ENCODE peak calls at places on chromosomes 6 and 20, in four cellular contexts. H is coronary artery, K is BJ, W is AG04450. M is an unnamed sample.

GRCh38 chr20:8854566-8854965 is 214.3 kb upstream of the PLCB4 start:
- DNase-seq in W (peak), K (no peak), H (no peak), M (no peak)

GRCh38 chr6:33812669-33813068 is 8.9 kb upstream of the MLN start:
- DNase-seq in H (no peak), K (no peak), W (no peak), M (peak)

GRCh38 chr6:43076928-43077809 is 1.1 kb downstream of the PTK7 start:
- DNase-seq in H (no peak), W (no peak), K (no peak), M (no peak)

GRCh38 chr6:144689503-144690040 is 404.4 kb downstream of the UTRN start:
- DNase-seq in W (no peak), H (no peak), K (no peak), M (no peak)

GRCh38 chr6:135181333-135182119 is 418 bp downstream of the MYB start:
- DNase-seq in K (no peak), H (no peak), W (no peak), M (no peak)

GRCh38 chr6:140636237-140636636 is 1261.8 kb upstream of the CITED2 start:
- DNase-seq in H (no peak), K (no peak), W (no peak), M (no peak)

GRCh38 chr20:17633221-17633849 is 48.7 kb downstream of the RRBP1 start:
- DNase-seq in K (no peak), H (no peak), W (no peak), M (no peak)

GRCh38 chr6:37381579-37381978 is 27.8 kb downstream of the RNF8 start:
- DNase-seq in W (peak), H (no peak), K (peak), M (peak)

GRCh38 chr6:104281370-104281769 is 578.3 kb downstream of the HACE1 start:
- DNase-seq in K (no peak), W (no peak), H (no peak), M (no peak)

GRCh38 chr6:92779758-92780157 is 639.6 kb downstream of the EPHA7 start:
- DNase-seq in W (peak), H (no peak), K (no peak), M (peak)

GRCh38 chr20:33944914-33945313 is 48.8 kb upstream of the RALY start:
- DNase-seq in H (no peak), W (no peak), K (no peak), M (no peak)

GRCh38 chr6:54897462-54898189 is 51.1 kb downstream of the FAM83B start:
- DNase-seq in K (no peak), W (no peak), H (no peak), M (no peak)

GRCh38 chr6:45081634-45082033 is 246.5 kb upstream of the RUNX2 start:
- DNase-seq in K (no peak), H (no peak), W (no peak), M (no peak)

GRCh38 chr6:166156942-166157341 is 10.7 kb downstream of the TBXT start:
- DNase-seq in H (no peak), W (no peak), K (no peak), M (no peak)

GRCh38 chr20:5131502-5131901 is 4.7 kb downstream of the CDS2 start:
- DNase-seq in W (no peak), K (no peak), H (no peak), M (no peak)

GRCh38 chr6:52426667-52427066 is 6.5 kb downstream of the EFHC1 start:
- DNase-seq in W (no peak), H (no peak), K (no peak), M (no peak)

GRCh38 chr6:43814865-43815264 is 44.9 kb downstream of the VEGFA start:
- DNase-seq in W (no peak), K (no peak), H (no peak), M (no peak)

GRCh38 chr6:14549319-14549770 is 431.8 kb downstream of the CD83 start:
- DNase-seq in W (no peak), H (no peak), K (no peak), M (no peak)

GRCh38 chr20:40173877-40174276 is 515.2 kb downstream of the MAFB start:
- DNase-seq in W (no peak), K (no peak), H (no peak), M (no peak)

GRCh38 chr6:62371395-62371794 is 85.4 kb upstream of the KHDRBS2 start:
- DNase-seq in K (no peak), W (no peak), H (no peak), M (no peak)

GRCh38 chr6:141587482-141588266 is 545.1 kb upstream of the GJE1 start:
- DNase-seq in K (peak), H (no peak), W (peak), M (no peak)

GRCh38 chr20:57330998-57331397 is 1.4 kb downstream of the SPO11 start:
- DNase-seq in H (no peak), K (no peak), W (no peak), M (no peak)

GRCh38 chr20:61814726-61815125 is 251.0 kb downstream of the TAF4 start:
- DNase-seq in K (no peak), W (no peak), H (no peak), M (no peak)
- TF ChIP-seq CTCF in K (no peak), W (no peak), H (no peak), M (no peak)

DNA sequence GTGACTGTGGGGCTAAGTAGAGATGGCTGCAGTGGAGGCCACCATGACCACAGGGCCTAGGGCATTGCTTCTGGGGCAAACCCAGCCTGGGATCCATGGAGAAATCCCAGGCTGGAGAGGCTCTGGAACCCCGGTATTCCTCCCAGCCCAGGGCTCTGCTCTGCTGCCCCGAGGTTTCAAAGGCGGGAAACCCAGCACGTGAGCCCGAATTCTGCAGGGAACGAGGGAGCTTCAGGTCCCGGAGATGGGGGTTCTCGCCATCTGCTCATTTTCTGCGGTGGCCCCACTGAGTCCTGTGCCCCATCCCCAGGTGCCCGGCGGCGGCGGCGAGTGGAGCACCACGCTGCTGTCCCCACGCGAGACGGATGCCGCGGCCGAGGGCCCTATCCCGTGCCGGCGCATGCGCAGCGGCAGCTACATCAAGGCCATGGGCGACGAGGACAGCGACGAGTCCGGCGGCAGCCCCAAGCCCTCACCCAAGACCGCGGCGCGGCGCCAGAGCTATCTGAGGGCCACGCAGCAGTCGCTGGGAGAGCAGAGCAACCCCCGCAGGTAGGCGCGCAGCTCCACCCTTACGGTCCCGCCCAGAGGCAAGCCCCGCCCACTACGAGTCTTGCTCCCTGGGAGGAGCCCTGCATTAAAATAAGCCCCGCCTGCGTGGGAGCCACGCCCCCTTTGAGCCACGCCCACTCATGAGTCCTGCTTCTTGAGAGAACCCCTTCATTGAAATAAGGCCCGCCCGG is 105.3 kb upstream of the MYL9 start:
- DNase-seq in W (no peak), H (no peak), K (no peak), M (no peak)
- H3K4me3 ChIP-seq in W (peak), H (peak), K (peak), M (peak)

DNA sequence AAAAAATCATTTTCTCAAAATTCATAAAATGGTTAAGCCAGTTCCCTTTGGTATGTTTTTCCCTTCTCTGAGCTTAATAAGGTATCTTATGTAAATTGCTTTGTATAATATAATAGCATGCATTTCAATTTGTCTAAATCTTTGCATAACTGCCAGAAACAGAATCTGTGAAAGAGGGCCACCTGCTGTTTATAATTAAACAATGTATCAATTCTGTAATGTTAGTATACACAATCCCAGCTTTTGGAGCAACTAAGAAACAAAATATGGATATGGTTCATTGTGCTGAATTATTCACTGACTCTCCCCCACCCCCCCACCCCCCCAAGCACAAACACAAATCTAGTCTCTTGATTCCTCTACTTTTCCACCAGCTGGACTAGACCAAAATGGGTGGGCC is 54.8 kb downstream of the GPX5 start:
- DNase-seq in H (no peak), K (no peak), W (no peak), M (no peak)
- TF ChIP-seq CTCF in H (no peak), K (no peak), W (no peak), M (peak)

GRCh38 chr6:169424821-169425240 is 171.2 kb upstream of the THBS2 start:
- DNase-seq in H (no peak), W (peak), K (no peak), M (no peak)
- H3K4me3 ChIP-seq in H (no peak), W (peak), K (peak), M (no peak)

GRCh38 chr6:21587182-21587924 is 6.2 kb upstream of the SOX4 start:
- DNase-seq in H (peak), K (no peak), W (no peak), M (peak)

GRCh38 chr6:21587925-21588811 is 5.4 kb upstream of the SOX4 start:
- DNase-seq in K (no peak), H (peak), W (no peak), M (no peak)

GRCh38 chr6:21588812-21589811 is 4.4 kb upstream of the SOX4 start:
- DNase-seq in K (peak), W (peak), H (peak), M (peak)

GRCh38 chr6:21592953-21593352 is 598 bp upstream of the SOX4 start:
- DNase-seq in K (no peak), W (no peak), H (no peak), M (no peak)

GRCh38 chr6:21590345-21590744 is 3.2 kb upstream of the SOX4 start:
- DNase-seq in K (no peak), H (no peak), W (no peak), M (no peak)
- TF ChIP-seq CTCF in K (no peak), H (no peak), W (no peak), M (no peak)

DNA sequence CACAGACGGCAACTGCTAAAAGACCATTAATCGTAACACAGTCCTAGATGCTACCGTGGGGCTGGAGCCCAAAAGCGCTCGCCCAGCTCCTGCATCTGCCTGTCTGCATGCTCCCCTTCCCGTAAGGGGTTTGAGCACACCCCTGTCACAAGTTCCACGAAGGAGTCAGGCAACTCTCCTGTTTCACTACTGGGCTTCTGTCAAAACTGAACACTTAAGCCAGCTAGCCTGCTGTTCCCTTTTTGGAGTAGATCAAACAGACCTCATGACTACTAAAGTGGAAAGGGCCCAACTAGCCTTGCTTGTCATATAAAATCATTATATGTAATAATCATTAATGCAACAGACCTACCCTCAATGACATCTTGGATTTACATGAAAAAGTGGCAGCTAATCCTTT is 61.3 kb downstream of the TRMT11 start:
- DNase-seq in W (no peak), H (no peak), K (no peak), M (no peak)
- H3K4me3 ChIP-seq in W (no peak), H (no peak), K (no peak), M (no peak)

GRCh38 chr6:40550096-40550731 is 37.0 kb downstream of the LRFN2 start:
- DNase-seq in H (no peak), W (peak), K (no peak), M (peak)
- TF ChIP-seq CTCF in H (no peak), W (peak), K (peak), M (peak)

GRCh38 chr6:106097368-106098231 is 11.5 kb downstream of the PRDM1 start:
- DNase-seq in K (no peak), W (no peak), H (no peak), M (no peak)

GRCh38 chr6:106098383-106099234 is 12.5 kb downstream of the PRDM1 start:
- DNase-seq in H (no peak), K (no peak), W (no peak), M (no peak)

GRCh38 chr6:106101466-106101865 is 15.3 kb downstream of the PRDM1 start:
- DNase-seq in W (no peak), H (no peak), K (no peak), M (no peak)

GRCh38 chr6:106100755-106101154 is 14.6 kb downstream of the PRDM1 start:
- DNase-seq in H (no peak), K (no peak), W (no peak), M (no peak)

GRCh38 chr6:106099235-106099537 is 13.1 kb downstream of the PRDM1 start:
- DNase-seq in H (no peak), W (no peak), K (no peak), M (no peak)
- H3K4me3 ChIP-seq in H (peak), W (peak), K (peak), M (no peak)